ENCODE peak calls at places on chromosomes 7 and 10, in eight cellular contexts. One of them, this sample, is unnamed. For H3K9me3, the result is how much of the 10 kb centered on the place peaks cover.

GRCh38 chr7:98470131-98470985 is 69.5 kb upstream of the BAIAP2L1 start:
- DNase-seq in hepatocyte: peak
- DNase-seq in PC-3: peak
- DNase-seq in OCI-LY7: no peak
- DNase-seq in MM.1S: no peak
- DNase-seq in HCT116: no peak
- DNase-seq in GM23248: peak
- DNase-seq in SK-N-SH: peak
- DNase-seq in this sample: peak

GRCh38 chr10:48981310-48981907 is 41.8 kb upstream of the LRRC18 start:
- DNase-seq in GM23248: peak
- DNase-seq in MM.1S: peak
- DNase-seq in hepatocyte: peak
- DNase-seq in PC-3: peak
- DNase-seq in SK-N-SH: peak
- DNase-seq in OCI-LY7: peak
- DNase-seq in HCT116: peak
- DNase-seq in this sample: peak

GRCh38 chr10:98258683-98259454 is 9.1 kb downstream of the LOXL4 start:
- DNase-seq in PC-3: peak
- DNase-seq in HCT116: no peak
- DNase-seq in GM23248: peak
- DNase-seq in hepatocyte: no peak
- DNase-seq in SK-N-SH: no peak
- DNase-seq in MM.1S: peak
- DNase-seq in OCI-LY7: no peak
- DNase-seq in this sample: no peak

GRCh38 chr10:124577651-124578050 is 116.0 kb downstream of the LHPP start:
- DNase-seq in hepatocyte: no peak
- DNase-seq in GM23248: no peak
- DNase-seq in OCI-LY7: no peak
- DNase-seq in SK-N-SH: no peak
- DNase-seq in PC-3: no peak
- DNase-seq in HCT116: no peak
- DNase-seq in MM.1S: no peak
- DNase-seq in this sample: no peak

GRCh38 chr7:105751054-105751453 is 125.3 kb downstream of the ATXN7L1 start:
- DNase-seq in OCI-LY7: no peak
- DNase-seq in PC-3: no peak
- DNase-seq in GM23248: no peak
- DNase-seq in MM.1S: no peak
- DNase-seq in SK-N-SH: no peak
- DNase-seq in HCT116: no peak
- DNase-seq in hepatocyte: no peak
- DNase-seq in this sample: no peak

GRCh38 chr10:123996302-123996701 is 97.1 kb downstream of the CHST15 start:
- DNase-seq in MM.1S: no peak
- DNase-seq in OCI-LY7: no peak
- DNase-seq in hepatocyte: no peak
- DNase-seq in PC-3: peak
- DNase-seq in HCT116: no peak
- DNase-seq in GM23248: no peak
- DNase-seq in SK-N-SH: no peak
- DNase-seq in this sample: no peak

GRCh38 chr10:55750458-55750857 is 610.6 kb downstream of the ZWINT start:
- DNase-seq in OCI-LY7: no peak
- DNase-seq in HCT116: no peak
- DNase-seq in GM23248: no peak
- DNase-seq in hepatocyte: no peak
- DNase-seq in PC-3: peak
- DNase-seq in MM.1S: no peak
- DNase-seq in SK-N-SH: no peak
- DNase-seq in this sample: no peak

GRCh38 chr10:92747600-92747999 is 57.8 kb downstream of the HHEX start:
- DNase-seq in MM.1S: no peak
- DNase-seq in hepatocyte: no peak
- DNase-seq in PC-3: no peak
- DNase-seq in GM23248: no peak
- DNase-seq in HCT116: no peak
- DNase-seq in SK-N-SH: no peak
- DNase-seq in OCI-LY7: no peak
- DNase-seq in this sample: no peak

GRCh38 chr10:32889631-32890212 is 68.3 kb downstream of the ITGB1 start:
- DNase-seq in HCT116: no peak
- DNase-seq in PC-3: peak
- DNase-seq in MM.1S: peak
- DNase-seq in SK-N-SH: no peak
- DNase-seq in OCI-LY7: no peak
- DNase-seq in GM23248: no peak
- DNase-seq in hepatocyte: no peak
- DNase-seq in this sample: no peak

GRCh38 chr10:70849582-70850016 is 33.9 kb downstream of the SGPL1 start:
- DNase-seq in OCI-LY7: no peak
- DNase-seq in GM23248: peak
- DNase-seq in SK-N-SH: no peak
- DNase-seq in hepatocyte: peak
- DNase-seq in MM.1S: no peak
- DNase-seq in PC-3: peak
- DNase-seq in HCT116: no peak
- DNase-seq in this sample: no peak

GRCh38 chr7:75679060-75679459 is 59.7 kb downstream of the HIP1 start:
- DNase-seq in SK-N-SH: no peak
- DNase-seq in GM23248: no peak
- DNase-seq in MM.1S: no peak
- DNase-seq in PC-3: no peak
- DNase-seq in hepatocyte: no peak
- DNase-seq in OCI-LY7: no peak
- DNase-seq in HCT116: no peak
- DNase-seq in this sample: no peak

GRCh38 chr7:155509725-155510551 is 36.4 kb downstream of the CNPY1 start:
- DNase-seq in OCI-LY7: no peak
- DNase-seq in GM23248: no peak
- DNase-seq in MM.1S: no peak
- DNase-seq in HCT116: no peak
- DNase-seq in PC-3: no peak
- DNase-seq in hepatocyte: no peak
- DNase-seq in SK-N-SH: no peak
- DNase-seq in this sample: peak

GRCh38 chr10:6195376-6195775 is 7.4 kb upstream of the PFKFB3 start:
- DNase-seq in MM.1S: no peak
- DNase-seq in PC-3: no peak
- DNase-seq in HCT116: no peak
- DNase-seq in hepatocyte: no peak
- DNase-seq in OCI-LY7: no peak
- DNase-seq in SK-N-SH: no peak
- DNase-seq in GM23248: peak
- DNase-seq in this sample: no peak

GRCh38 chr7:28096713-28097112 is 83.9 kb downstream of the JAZF1 start:
- DNase-seq in SK-N-SH: peak
- DNase-seq in MM.1S: peak
- DNase-seq in GM23248: peak
- DNase-seq in hepatocyte: peak
- DNase-seq in HCT116: peak
- DNase-seq in OCI-LY7: peak
- DNase-seq in PC-3: peak
- DNase-seq in this sample: peak

GRCh38 chr7:31327071-31327470 is 13.5 kb downstream of the NEUROD6 start:
- DNase-seq in OCI-LY7: no peak
- DNase-seq in PC-3: peak
- DNase-seq in HCT116: no peak
- DNase-seq in GM23248: peak
- DNase-seq in MM.1S: no peak
- DNase-seq in hepatocyte: peak
- DNase-seq in SK-N-SH: no peak
- DNase-seq in this sample: no peak

GRCh38 chr7:112945046-112945445 is 141.6 kb downstream of the GPR85 start:
- DNase-seq in hepatocyte: no peak
- DNase-seq in SK-N-SH: no peak
- DNase-seq in GM23248: peak
- DNase-seq in HCT116: no peak
- DNase-seq in OCI-LY7: no peak
- DNase-seq in PC-3: no peak
- DNase-seq in MM.1S: no peak
- DNase-seq in this sample: no peak

GRCh38 chr10:79562135-79562756 is 2.0 kb upstream of the SFTPA2 start:
- DNase-seq in GM23248: peak
- DNase-seq in SK-N-SH: peak
- DNase-seq in HCT116: peak
- DNase-seq in hepatocyte: peak
- DNase-seq in PC-3: no peak
- DNase-seq in MM.1S: peak
- DNase-seq in OCI-LY7: peak
- DNase-seq in this sample: peak

GRCh38 chr7:94409561-94409960 is 14.9 kb downstream of the COL1A2 start:
- DNase-seq in hepatocyte: no peak
- DNase-seq in SK-N-SH: no peak
- DNase-seq in PC-3: no peak
- DNase-seq in GM23248: peak
- DNase-seq in MM.1S: no peak
- DNase-seq in OCI-LY7: no peak
- DNase-seq in HCT116: no peak
- DNase-seq in this sample: no peak

DNA sequence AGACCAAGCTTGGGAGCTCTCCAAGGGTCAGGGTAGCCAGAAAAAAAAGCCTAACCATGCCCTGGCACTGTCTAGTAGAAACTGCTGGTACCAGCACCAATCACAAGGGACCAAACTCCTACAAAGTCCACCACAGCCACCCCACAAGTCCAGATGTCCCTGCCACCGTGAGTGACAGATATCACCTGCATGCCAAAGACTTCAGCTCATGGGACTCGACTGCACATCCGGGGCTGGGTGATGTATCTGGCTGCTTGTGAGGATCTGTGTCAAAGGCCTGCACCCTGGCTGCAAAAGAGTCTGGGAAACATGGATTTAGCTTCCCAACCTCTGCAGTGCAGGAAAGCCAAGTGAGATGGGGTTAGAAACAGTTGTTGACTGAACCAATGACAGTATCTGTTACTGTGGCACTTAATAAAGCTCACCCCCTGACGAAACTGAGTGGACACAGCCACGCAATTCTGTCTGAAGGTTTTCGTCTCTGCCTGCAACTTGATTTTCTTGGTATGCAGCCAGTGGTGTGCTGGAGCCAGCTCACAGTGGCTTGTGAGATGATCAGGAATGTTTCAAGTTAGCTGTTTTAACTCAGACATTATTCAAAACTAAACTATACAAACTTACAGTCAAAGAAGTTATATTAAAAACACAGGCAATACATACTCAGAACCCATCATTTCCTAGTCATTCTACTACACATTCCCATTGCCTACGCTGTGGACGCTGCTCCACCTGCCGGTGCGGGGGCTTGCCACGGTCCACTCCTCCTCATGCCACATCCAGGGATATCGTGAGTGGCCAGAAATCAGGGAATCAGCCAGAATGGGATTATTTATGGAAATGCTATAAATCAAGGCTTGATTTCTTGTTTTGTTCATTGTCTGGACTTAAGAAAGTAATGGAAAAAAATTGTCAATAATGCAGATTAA is 9.2 kb downstream of the ZNF488 start:
- DNase-seq in HCT116: no peak
- DNase-seq in PC-3: no peak
- DNase-seq in hepatocyte: no peak
- DNase-seq in SK-N-SH: no peak
- DNase-seq in OCI-LY7: no peak
- DNase-seq in MM.1S: no peak
- DNase-seq in GM23248: peak
- DNase-seq in this sample: no peak
- H3K9me3 ChIP-seq in HCT116: under half
- H3K9me3 ChIP-seq in PC-3: under half
- H3K9me3 ChIP-seq in hepatocyte: under half
- H3K9me3 ChIP-seq in SK-N-SH: under half
- H3K9me3 ChIP-seq in OCI-LY7: under half
- H3K9me3 ChIP-seq in MM.1S: under half
- H3K9me3 ChIP-seq in GM23248: under half
- H3K9me3 ChIP-seq in this sample: under half

DNA sequence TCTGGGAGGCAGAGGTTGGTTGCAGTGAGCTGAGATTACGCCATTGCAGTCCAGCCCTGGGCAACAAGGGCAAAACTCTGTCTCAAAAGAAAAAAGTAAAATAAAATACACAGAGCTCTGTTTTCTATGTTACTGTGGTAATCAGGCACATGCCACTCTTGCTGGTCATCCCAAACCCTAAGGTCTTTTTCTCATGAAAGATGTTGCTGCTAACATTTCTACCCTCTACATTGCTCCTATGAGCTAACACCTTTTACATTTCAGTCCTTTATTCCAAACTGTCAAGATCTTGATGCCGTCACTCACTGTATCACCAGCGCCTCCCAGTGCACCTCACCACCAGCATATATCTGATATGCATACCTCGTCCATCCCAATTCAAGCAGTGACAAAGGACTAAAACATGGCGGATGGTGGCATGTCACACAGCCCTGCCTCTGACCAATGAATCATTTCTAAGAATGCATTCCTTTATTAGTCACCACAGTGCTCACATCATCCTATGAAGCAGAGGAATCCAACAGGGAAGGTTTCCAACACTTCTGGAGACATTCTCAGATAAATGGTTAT is 4.3 kb downstream of the DAGLB start:
- DNase-seq in OCI-LY7: no peak
- DNase-seq in HCT116: peak
- DNase-seq in PC-3: peak
- DNase-seq in SK-N-SH: no peak
- DNase-seq in MM.1S: no peak
- DNase-seq in hepatocyte: peak
- DNase-seq in GM23248: peak
- DNase-seq in this sample: no peak
- H3K4me2 ChIP-seq in OCI-LY7: no peak
- H3K4me2 ChIP-seq in HCT116: peak
- H3K4me2 ChIP-seq in PC-3: peak
- H3K4me2 ChIP-seq in SK-N-SH: peak
- H3K4me2 ChIP-seq in MM.1S: no peak
- H3K4me2 ChIP-seq in hepatocyte: no peak
- H3K4me2 ChIP-seq in GM23248: peak
- H3K4me2 ChIP-seq in this sample: no peak

DNA sequence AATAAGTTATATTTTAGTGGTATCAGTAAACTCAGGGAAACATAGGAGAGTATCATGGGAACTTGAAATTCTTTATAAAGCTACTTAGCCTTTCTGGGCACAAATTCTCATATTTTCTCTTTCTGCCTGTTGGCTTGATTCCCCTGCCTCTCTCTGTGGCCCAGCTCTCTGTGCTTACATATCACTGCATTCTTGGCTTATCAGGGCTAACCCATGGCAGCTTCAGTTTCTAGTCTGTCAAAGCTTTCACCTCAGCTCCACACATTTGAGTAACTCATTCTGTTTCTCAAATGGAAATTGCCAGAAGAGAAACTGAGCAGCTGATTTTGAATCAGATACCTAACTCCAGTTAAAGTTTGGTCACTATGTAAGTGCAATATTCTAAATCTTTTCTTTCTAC is 713.1 kb downstream of the DNAJB9 start:
- DNase-seq in GM23248: no peak
- DNase-seq in SK-N-SH: no peak
- DNase-seq in HCT116: no peak
- DNase-seq in PC-3: no peak
- DNase-seq in OCI-LY7: no peak
- DNase-seq in MM.1S: no peak
- DNase-seq in hepatocyte: peak
- DNase-seq in this sample: no peak
- TF ChIP-seq EZH2phosphoT487 in GM23248: no peak
- TF ChIP-seq EZH2phosphoT487 in SK-N-SH: no peak
- TF ChIP-seq EZH2phosphoT487 in HCT116: no peak
- TF ChIP-seq EZH2phosphoT487 in PC-3: no peak
- TF ChIP-seq EZH2phosphoT487 in OCI-LY7: no peak
- TF ChIP-seq EZH2phosphoT487 in MM.1S: no peak
- TF ChIP-seq EZH2phosphoT487 in hepatocyte: no peak
- TF ChIP-seq EZH2phosphoT487 in this sample: no peak

GRCh38 chr7:64628192-64628591 is 37.7 kb upstream of the ZNF107 start:
- DNase-seq in MM.1S: no peak
- DNase-seq in hepatocyte: no peak
- DNase-seq in SK-N-SH: no peak
- DNase-seq in GM23248: peak
- DNase-seq in HCT116: no peak
- DNase-seq in OCI-LY7: no peak
- DNase-seq in PC-3: no peak
- DNase-seq in this sample: no peak
- H3K9me3 ChIP-seq in MM.1S: under half
- H3K9me3 ChIP-seq in hepatocyte: under half
- H3K9me3 ChIP-seq in SK-N-SH: under half
- H3K9me3 ChIP-seq in GM23248: under half
- H3K9me3 ChIP-seq in HCT116: under half
- H3K9me3 ChIP-seq in OCI-LY7: under half
- H3K9me3 ChIP-seq in PC-3: under half
- H3K9me3 ChIP-seq in this sample: under half

This sample was measured in neural progenitor cell.